ENCODE peak calls at places on chromosomes 13 and 19, in six cellular contexts. One of them, this sample, is unnamed.

GRCh38 chr13:101049166-101049850 is 367.0 kb downstream of the NALCN start:
- DNase-seq in progenitor cell of endocrine pancreas: no peak
- DNase-seq in fibroblast of pulmonary artery: no peak
- DNase-seq in NCI-H1105 treated with DMSO at 0.1 percent for 48 hours: no peak
- DNase-seq in GM13976: no peak
- DNase-seq in EH: no peak
- DNase-seq in this sample: no peak

GRCh38 chr13:53821632-53822031 is 793.0 kb downstream of the OLFM4 start:
- DNase-seq in progenitor cell of endocrine pancreas: no peak
- DNase-seq in fibroblast of pulmonary artery: no peak
- DNase-seq in NCI-H1105 treated with DMSO at 0.1 percent for 48 hours: no peak
- DNase-seq in GM13976: no peak
- DNase-seq in EH: no peak
- DNase-seq in this sample: no peak

GRCh38 chr19:11673608-11674041 is 65.1 kb downstream of the ZNF823 start:
- DNase-seq in progenitor cell of endocrine pancreas: peak; percentile 33
- DNase-seq in fibroblast of pulmonary artery: peak; percentile 75
- DNase-seq in NCI-H1105 treated with DMSO at 0.1 percent for 48 hours: no peak
- DNase-seq in GM13976: peak; percentile 40
- DNase-seq in EH: peak; percentile 55
- DNase-seq in this sample: no peak

GRCh38 chr13:64457976-64458375 is 2772.2 kb downstream of the PCDH9 start:
- DNase-seq in progenitor cell of endocrine pancreas: no peak
- DNase-seq in fibroblast of pulmonary artery: peak; percentile 73
- DNase-seq in NCI-H1105 treated with DMSO at 0.1 percent for 48 hours: no peak
- DNase-seq in GM13976: no peak
- DNase-seq in EH: peak; percentile 74
- DNase-seq in this sample: no peak

GRCh38 chr19:18415177-18415867 is 3.9 kb upstream of the SSBP4 start:
- DNase-seq in progenitor cell of endocrine pancreas: no peak
- DNase-seq in fibroblast of pulmonary artery: peak; percentile 97
- DNase-seq in NCI-H1105 treated with DMSO at 0.1 percent for 48 hours: no peak
- DNase-seq in GM13976: no peak
- DNase-seq in EH: peak; percentile 85
- DNase-seq in this sample: no peak

GRCh38 chr19:34096020-34096915 is 76.0 kb upstream of the LSM14A start:
- DNase-seq in progenitor cell of endocrine pancreas: no peak
- DNase-seq in fibroblast of pulmonary artery: peak; percentile 73
- DNase-seq in NCI-H1105 treated with DMSO at 0.1 percent for 48 hours: peak; percentile 78
- DNase-seq in GM13976: peak; percentile 46
- DNase-seq in EH: peak; percentile 61
- DNase-seq in this sample: no peak

GRCh38 chr13:45055902-45056648 is 64.2 kb upstream of the GTF2F2 start:
- DNase-seq in progenitor cell of endocrine pancreas: no peak
- DNase-seq in fibroblast of pulmonary artery: peak; percentile 58
- DNase-seq in NCI-H1105 treated with DMSO at 0.1 percent for 48 hours: no peak
- DNase-seq in GM13976: no peak
- DNase-seq in EH: peak; percentile 63
- DNase-seq in this sample: no peak

GRCh38 chr19:1069009-1069779 is 2.2 kb downstream of the ARHGAP45 start:
- DNase-seq in progenitor cell of endocrine pancreas: no peak
- DNase-seq in fibroblast of pulmonary artery: no peak
- DNase-seq in NCI-H1105 treated with DMSO at 0.1 percent for 48 hours: no peak
- DNase-seq in GM13976: peak; percentile 70
- DNase-seq in EH: no peak
- DNase-seq in this sample: peak; percentile 83

GRCh38 chr19:35118268-35119026 is 2.8 kb downstream of the FXYD3 start:
- DNase-seq in progenitor cell of endocrine pancreas: no peak
- DNase-seq in fibroblast of pulmonary artery: no peak
- DNase-seq in NCI-H1105 treated with DMSO at 0.1 percent for 48 hours: no peak
- DNase-seq in GM13976: no peak
- DNase-seq in EH: no peak
- DNase-seq in this sample: no peak

GRCh38 chr13:28488376-28489005 is 6.4 kb downstream of the FLT1 start:
- DNase-seq in progenitor cell of endocrine pancreas: no peak
- DNase-seq in fibroblast of pulmonary artery: no peak
- DNase-seq in NCI-H1105 treated with DMSO at 0.1 percent for 48 hours: no peak
- DNase-seq in GM13976: no peak
- DNase-seq in EH: peak; percentile 60
- DNase-seq in this sample: no peak

GRCh38 chr19:17283504-17283996 is 1.8 kb downstream of the ANKLE1 start:
- DNase-seq in progenitor cell of endocrine pancreas: no peak
- DNase-seq in fibroblast of pulmonary artery: no peak
- DNase-seq in NCI-H1105 treated with DMSO at 0.1 percent for 48 hours: no peak
- DNase-seq in GM13976: no peak
- DNase-seq in EH: no peak
- DNase-seq in this sample: no peak

GRCh38 chr13:113110048-113110851 is 4.7 kb downstream of the F7 start:
- DNase-seq in progenitor cell of endocrine pancreas: no peak
- DNase-seq in fibroblast of pulmonary artery: no peak
- DNase-seq in NCI-H1105 treated with DMSO at 0.1 percent for 48 hours: peak; percentile 23
- DNase-seq in GM13976: no peak
- DNase-seq in EH: no peak
- DNase-seq in this sample: peak; percentile 24

GRCh38 chr13:20495087-20496023 is 30.3 kb downstream of the CRYL1 start:
- DNase-seq in progenitor cell of endocrine pancreas: peak; percentile 23
- DNase-seq in fibroblast of pulmonary artery: peak; percentile 84
- DNase-seq in NCI-H1105 treated with DMSO at 0.1 percent for 48 hours: peak; percentile 25
- DNase-seq in GM13976: peak; percentile 72
- DNase-seq in EH: peak; percentile 70
- DNase-seq in this sample: peak; percentile 56

This sample was measured in T-cell.